ENCODE peak calls at places on chromosome 3, in five cellular contexts. N is astrocyte, U is adrenal gland, Y is OCI-LY7, A is A549. V is an unnamed sample.

GRCh38 chr3:69212411-69213160 is 90.2 kb upstream of the LMOD3 start:
- DNase-seq in N (peak; percentile 85), U (no peak), Y (no peak), A (peak; percentile 21), V (peak; percentile 89)

GRCh38 chr3:73786346-73786807 is 161.6 kb upstream of the PDZRN3 start:
- DNase-seq in N (peak; percentile 92), U (peak; percentile 20), Y (no peak), A (no peak), V (no peak)

GRCh38 chr3:105365536-105366301 is 990 bp upstream of the ALCAM start:
- DNase-seq in N (peak; percentile 63), U (no peak), Y (peak; percentile 23), A (peak; percentile 50), V (peak; percentile 23)

GRCh38 chr3:46946856-46947544 is 29.5 kb downstream of the CCDC12 start:
- DNase-seq in N (peak; percentile 51), U (peak; percentile 86), Y (no peak), A (peak; percentile 34), V (no peak)

GRCh38 chr3:84958495-84959469 is at the start of gene CADM2:
- DNase-seq in N (peak; percentile 59), U (peak; percentile 88), Y (no peak), A (peak; percentile 92), V (peak; percentile 95)

GRCh38 chr3:151085227-151085888 is at the start of gene MED12L:
- DNase-seq in N (peak; percentile 74), U (peak; percentile 81), Y (peak; percentile 90), A (peak; percentile 90), V (peak; percentile 81)

GRCh38 chr3:82410366-82410765 is 648.9 kb upstream of the GBE1 start:
- DNase-seq in N (no peak), U (no peak), Y (no peak), A (no peak), V (no peak)

GRCh38 chr3:67863869-67864268 is 209.5 kb upstream of the SUCLG2 start:
- DNase-seq in N (no peak), U (no peak), Y (peak; percentile 29), A (peak; percentile 6), V (peak; percentile 14)

GRCh38 chr3:58154752-58155449 is 55.9 kb downstream of the DNASE1L3 start:
- DNase-seq in N (no peak), U (no peak), Y (no peak), A (no peak), V (no peak)

GRCh38 chr3:10983219-10983916 is 9.2 kb upstream of the SLC6A1 start:
- DNase-seq in N (peak; percentile 3), U (peak; percentile 30), Y (peak; percentile 12), A (peak; percentile 87), V (peak; percentile 66)

GRCh38 chr3:56125358-56126005 is 342.8 kb downstream of the ERC2 start:
- DNase-seq in N (peak; percentile 66), U (peak; percentile 55), Y (no peak), A (peak; percentile 40), V (peak; percentile 22)

GRCh38 chr3:82329300-82329699 is 567.9 kb upstream of the GBE1 start:
- DNase-seq in N (no peak), U (no peak), Y (no peak), A (no peak), V (peak; percentile 2)

GRCh38 chr3:123089611-123090301 is 22.9 kb downstream of the PDIA5 start:
- DNase-seq in N (no peak), U (peak; percentile 75), Y (no peak), A (no peak), V (no peak)

GRCh38 chr3:13574083-13574797 is 25.3 kb downstream of the FBLN2 start:
- DNase-seq in N (no peak), U (no peak), Y (no peak), A (no peak), V (peak; percentile 36)
- H3K27ac ChIP-seq in N (no peak overlapping the region), U (no peak overlapping the region), Y (no peak overlapping the region), A (no peak overlapping the region), V (peak overlapping the region; percentile 77)

DNA sequence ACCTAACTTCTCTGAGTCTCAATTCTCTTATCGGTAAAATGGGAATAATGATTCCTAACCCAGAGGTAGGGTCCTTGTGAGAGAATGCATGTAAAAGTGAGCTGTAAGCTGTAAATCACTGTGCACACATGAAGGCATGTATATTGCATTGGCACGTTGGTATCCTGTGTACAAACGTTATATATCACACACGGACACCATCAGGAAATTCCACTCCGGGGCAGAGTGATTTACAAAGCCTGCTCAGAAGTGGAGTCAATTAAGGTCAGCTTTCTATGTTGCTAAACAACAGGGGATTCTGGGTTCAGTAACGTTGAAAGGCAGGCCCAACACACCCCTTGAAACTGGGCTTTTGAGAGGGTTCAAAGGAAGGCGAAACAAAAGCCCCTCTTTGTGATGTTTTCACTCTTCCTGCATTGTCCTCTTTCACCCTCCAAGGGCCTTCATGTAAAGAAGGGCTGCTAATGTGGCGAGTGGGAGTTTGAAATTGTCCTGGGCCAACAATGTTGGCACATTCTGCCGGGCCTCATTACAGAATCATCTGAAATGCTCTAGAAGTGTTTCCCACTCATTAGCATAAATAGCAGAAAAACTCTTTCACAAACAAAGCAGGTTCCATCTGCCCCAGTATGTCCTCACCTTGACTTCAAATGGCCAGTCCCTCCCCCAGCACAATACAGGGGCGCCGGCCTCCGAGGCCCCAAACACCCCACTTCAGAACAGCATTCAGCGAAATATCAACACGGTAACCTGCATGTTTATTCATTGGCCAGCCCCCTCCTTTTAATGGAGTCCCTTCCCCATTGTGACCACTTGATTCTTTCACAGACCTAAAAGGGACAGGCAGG is 76.3 kb downstream of the HES1 start:
- DNase-seq in N (no peak), U (no peak), Y (no peak), A (no peak), V (peak; percentile 37)
- H3K4me3 ChIP-seq in N (no peak overlapping the region), U (no peak overlapping the region), Y (no peak overlapping the region), A (no peak overlapping the region), V (no peak overlapping the region)

DNA sequence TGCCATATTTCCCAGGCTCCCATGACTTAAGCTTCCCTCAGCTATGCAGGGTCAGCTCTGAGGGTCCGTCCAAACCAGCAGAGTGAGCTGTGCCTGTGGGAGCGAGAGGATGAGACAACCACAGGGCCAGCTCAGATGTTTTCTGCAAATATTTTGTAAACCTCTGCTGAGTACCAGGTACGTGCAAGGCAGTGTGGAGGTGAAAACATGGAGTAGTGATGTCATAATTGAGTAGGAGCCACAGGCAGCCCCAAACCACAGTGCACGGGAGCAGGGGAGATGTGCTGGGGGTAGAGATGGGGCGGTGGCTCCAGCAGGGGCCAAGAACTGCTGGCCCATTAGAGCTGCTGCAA is 96.2 kb downstream of the ABHD5 start:
- DNase-seq in N (no peak), U (no peak), Y (no peak), A (no peak), V (no peak)
- H3K27ac ChIP-seq in N (no peak overlapping the region), U (no peak overlapping the region), Y (no peak overlapping the region), A (no peak overlapping the region), V (no peak overlapping the region)

GRCh38 chr3:174859756-174860155 is 622 bp downstream of the NAALADL2 start:
- DNase-seq in N (no peak), U (no peak), Y (no peak), A (no peak), V (no peak)
- H3K4me3 ChIP-seq in N (no peak overlapping the region), U (no peak overlapping the region), Y (no peak overlapping the region), A (no peak overlapping the region), V (no peak overlapping the region)

DNA sequence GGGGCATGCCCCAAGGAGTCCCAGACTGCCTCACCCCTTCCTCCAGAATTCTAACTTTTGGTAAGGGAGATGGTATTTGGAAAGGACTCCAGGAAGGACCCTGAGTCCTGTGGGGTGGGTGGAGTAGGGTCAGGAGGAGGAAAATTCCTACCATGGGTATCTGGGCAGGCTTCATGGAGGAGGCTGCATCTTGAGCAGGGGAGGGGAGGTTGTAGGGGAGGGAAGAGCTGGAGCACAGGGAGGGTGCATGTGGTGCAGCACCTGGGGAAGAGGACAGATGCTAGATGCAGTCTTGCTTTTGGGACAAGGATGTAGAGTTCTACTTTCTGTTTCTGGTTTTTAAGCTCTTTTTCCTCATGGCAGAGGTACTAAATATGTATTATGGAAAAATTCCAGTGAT is 9.9 kb downstream of the SEMA3F start:
- DNase-seq in N (no peak), U (no peak), Y (no peak), A (no peak), V (no peak)
- H3K27ac ChIP-seq in N (no peak overlapping the region), U (no peak overlapping the region), Y (no peak overlapping the region), A (peak overlapping the region; percentile 94), V (no peak overlapping the region)

DNA sequence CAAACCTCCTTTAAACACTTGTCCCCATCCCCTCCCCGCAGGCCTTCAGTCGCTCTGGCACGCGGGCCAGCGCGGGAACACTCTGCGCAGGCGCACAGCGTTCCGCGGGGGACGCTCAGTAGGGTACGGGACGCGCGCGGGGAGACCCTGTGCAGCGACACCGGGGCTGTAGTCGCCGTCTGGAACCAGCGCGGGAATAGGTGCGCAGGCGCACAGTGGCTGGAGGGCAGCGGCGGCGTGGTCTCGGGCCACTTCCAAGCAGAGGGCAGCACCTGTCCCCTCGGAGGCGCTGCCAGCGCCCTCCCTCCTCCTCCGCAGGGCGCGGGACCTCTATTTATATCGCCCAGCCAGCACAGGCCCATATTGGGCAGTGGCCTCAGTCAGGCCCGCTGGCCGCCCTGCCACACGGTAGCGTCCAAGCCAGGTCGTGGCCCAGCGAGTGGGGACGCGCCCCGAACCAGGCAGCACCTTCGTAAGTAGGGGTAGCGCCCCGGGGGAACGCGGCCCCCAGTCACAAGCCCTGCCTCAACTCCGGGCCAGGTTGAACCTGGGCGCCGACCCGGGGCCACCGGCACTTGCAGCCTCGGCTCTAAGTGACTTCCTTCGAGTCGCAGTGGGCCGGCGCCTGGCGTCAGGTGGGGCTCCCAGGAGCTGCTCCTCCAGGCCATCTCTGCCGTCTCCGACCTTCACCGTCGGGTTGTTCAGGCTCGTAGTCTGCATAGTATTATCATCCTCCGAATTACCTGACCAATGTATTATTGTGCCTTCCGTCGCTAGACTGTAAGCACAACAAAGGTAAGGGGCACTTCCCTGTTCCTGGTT is at the start of gene KBTBD12:
- DNase-seq in N (no peak), U (peak; percentile 33), Y (no peak), A (no peak), V (no peak)
- H3K4me3 ChIP-seq in N (peak within 1 kb of the TSS; percentile 49), U (peak within 1 kb of the TSS; percentile 46), Y (no peak within 1 kb of the TSS), A (no peak within 1 kb of the TSS), V (no peak within 1 kb of the TSS)

GRCh38 chr3:100963041-100963440 is 30.2 kb downstream of the ABI3BP start:
- DNase-seq in N (no peak), U (no peak), Y (no peak), A (no peak), V (no peak)
- H3K27ac ChIP-seq in N (no peak overlapping the region), U (no peak overlapping the region), Y (no peak overlapping the region), A (no peak overlapping the region), V (no peak overlapping the region)